ENCODE peak calls at places on chromosomes 5 and 9, in four cellular contexts. F is astrocyte of the cerebellum, M is astrocyte of the spinal cord, R is psoas muscle. U is an unnamed sample.

GRCh38 chr5:52909192-52909591 is 80.0 kb upstream of the ITGA2 start:
- DNase-seq in F (no peak), M (no peak), R (no peak), U (no peak)

GRCh38 chr5:57715296-57715695 is 232.7 kb upstream of the ACTBL2 start:
- DNase-seq in F (no peak), M (no peak), R (no peak), U (no peak)

GRCh38 chr5:120207139-120207538 is 257.0 kb upstream of the PRR16 start:
- DNase-seq in F (no peak), M (peak; percentile 9), R (no peak), U (no peak)

GRCh38 chr9:16514131-16514530 is 356.3 kb downstream of the BNC2 start:
- DNase-seq in F (no peak), M (no peak), R (no peak), U (no peak)

GRCh38 chr9:91179237-91180138 is 182.2 kb downstream of the AUH start:
- DNase-seq in F (no peak), M (peak; percentile 54), R (no peak), U (no peak)

GRCh38 chr9:5909999-5910398 is 19.3 kb downstream of the MLANA start:
- DNase-seq in F (no peak), M (peak; percentile 19), R (no peak), U (no peak)

GRCh38 chr9:133813749-133814585 is 75.8 kb upstream of the SARDH start:
- DNase-seq in F (no peak), M (no peak), R (peak; percentile 75), U (no peak)

GRCh38 chr5:124007675-124008398 is 495.9 kb downstream of the CSNK1G3 start:
- DNase-seq in F (no peak), M (no peak), R (no peak), U (no peak)

GRCh38 chr5:8842906-8843590 is 702.8 kb downstream of the SEMA5A start:
- DNase-seq in F (no peak), M (peak; percentile 23), R (no peak), U (no peak)

GRCh38 chr5:157942595-157942994 is 83.7 kb upstream of the CLINT1 start:
- DNase-seq in F (no peak), M (no peak), R (no peak), U (no peak)

GRCh38 chr5:153147891-153148623 is 342.4 kb upstream of the GRIA1 start:
- DNase-seq in F (peak; percentile 65), M (peak; percentile 66), R (no peak), U (peak; percentile 81)

GRCh38 chr9:113888361-113888760 is 12.3 kb downstream of the ZNF618 start:
- DNase-seq in F (no peak), M (no peak), R (no peak), U (no peak)

GRCh38 chr5:112210430-112211005 is 208.6 kb downstream of the EPB41L4A start:
- DNase-seq in F (peak; percentile 26), M (peak; percentile 46), R (no peak), U (peak; percentile 29)

GRCh38 chr5:42553461-42553860 is 130.2 kb downstream of the GHR start:
- DNase-seq in F (no peak), M (no peak), R (no peak), U (no peak)

DNA sequence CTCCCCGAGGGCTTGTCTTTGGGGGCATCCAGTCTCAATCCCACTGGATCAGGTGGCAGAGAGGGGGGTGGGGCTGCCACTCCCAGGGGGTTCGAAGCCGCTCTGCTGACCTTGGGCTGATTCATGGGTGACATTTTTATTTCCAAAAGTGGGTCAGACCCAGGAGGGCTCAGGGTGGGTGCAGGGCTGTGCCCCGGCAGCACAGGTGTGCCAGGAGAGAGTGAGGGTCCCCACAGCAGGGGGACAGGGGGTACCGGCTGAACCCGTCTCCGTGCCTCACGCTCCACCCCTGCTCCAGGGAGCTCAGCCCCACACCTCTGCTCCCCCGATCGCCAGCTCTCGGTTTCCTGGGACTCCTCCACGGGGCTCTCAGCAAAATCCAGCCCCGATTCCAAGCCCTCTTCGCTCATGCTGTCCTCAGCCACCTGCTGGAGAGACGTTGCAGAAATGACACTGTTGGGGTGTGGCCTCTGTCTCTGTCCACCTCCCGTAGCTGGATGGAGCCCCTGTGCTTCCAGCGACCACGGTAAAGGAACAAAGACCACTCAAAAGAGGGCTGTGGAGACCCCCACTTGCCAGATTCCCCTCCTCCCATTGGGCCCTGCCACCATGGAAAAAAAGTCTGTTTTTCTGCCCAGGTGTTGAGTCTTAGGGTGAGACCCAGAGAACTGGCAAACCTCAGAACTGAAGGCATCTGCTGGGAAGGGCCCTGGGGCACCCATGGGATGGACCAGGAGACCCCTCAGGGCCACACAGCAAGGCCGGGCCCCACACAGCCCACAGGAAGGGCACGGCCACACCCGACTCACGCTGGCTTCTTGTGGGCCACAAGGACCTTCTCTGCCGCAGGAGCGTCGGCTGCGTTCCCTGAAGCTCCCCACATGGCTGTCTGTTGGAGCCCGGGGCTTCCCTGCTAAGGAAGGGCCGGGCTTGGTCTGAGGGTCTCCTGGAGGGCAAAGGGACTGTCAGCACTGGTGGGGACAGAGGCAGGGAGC is 10.6 kb upstream of the QSOX2 start:
- DNase-seq in F (no peak), M (no peak), R (no peak), U (peak; percentile 45)
- TF ChIP-seq CTCF in F (no peak), M (no peak), R (no peak), U (peak; percentile 27)

GRCh38 chr5:141250576-141250975 is 5.4 kb downstream of the PCDHB15 start:
- DNase-seq in F (no peak), M (no peak), R (no peak), U (peak; percentile 77)

GRCh38 chr5:141241496-141241895 is 3.7 kb upstream of the PCDHB15 start:
- DNase-seq in F (no peak), M (no peak), R (no peak), U (no peak)

GRCh38 chr5:141245250-141245717 is at the start of gene PCDHB15:
- DNase-seq in F (no peak), M (no peak), R (no peak), U (peak; percentile 51)
- H3K4me3 ChIP-seq in F (peak within 1 kb of the TSS; percentile 9), M (no peak within 1 kb of the TSS), R (peak within 1 kb of the TSS; percentile 52), U (no peak within 1 kb of the TSS)

DNA sequence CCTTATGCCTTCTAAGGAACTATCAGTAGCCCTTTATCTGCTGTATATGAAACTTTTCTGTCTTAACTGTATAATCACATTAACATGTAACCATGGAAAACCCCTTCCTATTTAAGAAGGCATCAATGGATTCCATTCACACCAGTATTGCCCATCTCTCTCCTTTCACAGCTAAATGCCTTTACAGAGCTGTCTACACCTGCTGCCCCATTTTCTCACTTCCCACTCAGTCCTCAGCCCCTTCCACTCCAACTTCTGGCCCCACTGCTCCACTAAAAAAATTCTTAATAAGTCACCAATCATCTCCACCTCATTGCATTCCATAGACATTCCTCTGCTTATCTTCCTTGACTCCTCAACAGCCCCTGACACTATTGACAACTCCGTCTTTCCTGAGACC is 50.8 kb downstream of the SEC61B start:
- DNase-seq in F (no peak), M (no peak), R (no peak), U (no peak)
- TF ChIP-seq CTCF in F (no peak), M (no peak), R (no peak), U (no peak)

DNA sequence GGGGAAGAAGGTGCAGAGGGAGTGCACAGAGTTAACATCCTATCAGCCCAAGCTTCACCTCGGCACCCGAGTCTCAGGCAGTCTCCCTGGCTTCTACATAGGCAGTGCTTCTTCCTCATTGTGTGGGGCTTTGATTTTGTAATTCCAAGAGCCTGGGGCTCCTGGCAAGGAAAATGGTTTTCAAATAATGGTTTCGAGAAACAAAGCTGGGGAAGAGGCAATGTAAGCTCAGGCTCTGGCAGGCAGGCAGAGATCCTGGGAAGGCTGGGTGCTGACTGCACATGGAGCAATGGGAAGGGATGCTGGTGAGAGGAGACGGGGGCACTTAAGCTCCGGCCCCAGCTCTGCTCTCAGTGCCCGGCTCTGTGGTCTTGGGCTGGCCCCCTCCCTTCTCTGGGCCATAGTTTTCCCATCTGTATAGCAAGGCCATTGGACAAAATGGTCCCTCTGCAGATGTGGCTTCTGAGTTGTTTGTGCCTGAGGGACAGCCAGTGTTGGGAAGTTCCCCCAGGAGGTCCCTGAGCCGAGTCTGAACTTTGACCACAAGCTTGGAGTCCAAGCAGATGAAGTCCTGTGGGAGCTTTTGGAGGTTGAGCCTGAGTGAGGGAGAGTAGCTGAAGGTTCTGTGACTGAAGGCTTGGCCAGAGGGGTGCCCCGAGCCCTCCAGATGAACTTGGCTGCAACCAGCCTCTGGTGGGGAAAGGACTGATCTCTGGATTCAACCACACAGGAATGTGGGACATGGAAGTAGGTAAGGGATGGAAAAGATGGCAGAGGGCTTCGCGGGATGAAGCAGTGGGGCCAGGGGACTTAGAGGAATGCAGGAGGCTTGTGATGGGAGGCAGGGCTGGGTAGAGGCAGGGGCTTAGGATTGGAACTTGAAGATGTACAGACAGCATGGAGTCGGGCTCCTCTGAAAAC is 28.5 kb upstream of the IL17B start:
- DNase-seq in F (no peak), M (no peak), R (no peak), U (no peak)
- H3K4me3 ChIP-seq in F (peak overlapping the region; percentile 40), M (peak overlapping the region; percentile 56), R (peak overlapping the region; percentile 59), U (no peak overlapping the region)

GRCh38 chr5:94618493-94619328 is at the start of the genes KIAA0825 and SLF1:
- DNase-seq in F (peak; percentile 75), M (peak; percentile 92), R (peak; percentile 87), U (peak; percentile 93)

GRCh38 chr5:94614156-94614805 is 4.1 kb downstream of the KIAA0825 start:
- DNase-seq in F (no peak), M (no peak), R (no peak), U (no peak)

GRCh38 chr5:94615843-94616242 is 2.6 kb downstream of the KIAA0825 start:
- DNase-seq in F (no peak), M (no peak), R (no peak), U (no peak)

GRCh38 chr5:94618029-94618492 is 343 bp downstream of the KIAA0825 start:
- DNase-seq in F (no peak), M (peak; percentile 69), R (peak; percentile 47), U (peak; percentile 66)

GRCh38 chr5:94613583-94613982 is 4.8 kb downstream of the KIAA0825 start:
- DNase-seq in F (no peak), M (peak; percentile 19), R (no peak), U (peak; percentile 41)
- TF ChIP-seq CTCF in F (peak; percentile 26), M (peak; percentile 5), R (no peak), U (peak; percentile 51)

DNA sequence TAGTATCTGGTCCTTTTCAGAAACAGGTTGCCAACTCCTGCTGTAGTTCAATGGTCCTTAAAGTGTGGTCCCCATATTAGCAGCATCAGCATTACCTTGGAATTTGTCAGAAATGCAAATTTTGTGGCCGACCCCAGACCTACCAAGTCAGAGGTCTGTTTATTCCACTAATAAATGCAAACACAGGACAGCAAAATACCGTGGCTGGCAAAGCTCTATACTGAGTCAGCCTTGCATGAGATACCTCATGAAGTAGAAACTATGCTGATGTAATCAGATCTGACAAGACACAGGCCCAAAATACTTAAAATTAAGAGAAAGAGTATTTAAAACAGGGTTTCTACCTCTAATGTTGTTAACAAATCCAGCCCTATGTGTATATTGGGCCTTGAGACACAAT is 3.0 kb downstream of the GOLM1 start:
- DNase-seq in F (no peak), M (peak; percentile 52), R (no peak), U (no peak)
- H3K4me3 ChIP-seq in F (no peak overlapping the region), M (no peak overlapping the region), R (no peak overlapping the region), U (no peak overlapping the region)

DNA sequence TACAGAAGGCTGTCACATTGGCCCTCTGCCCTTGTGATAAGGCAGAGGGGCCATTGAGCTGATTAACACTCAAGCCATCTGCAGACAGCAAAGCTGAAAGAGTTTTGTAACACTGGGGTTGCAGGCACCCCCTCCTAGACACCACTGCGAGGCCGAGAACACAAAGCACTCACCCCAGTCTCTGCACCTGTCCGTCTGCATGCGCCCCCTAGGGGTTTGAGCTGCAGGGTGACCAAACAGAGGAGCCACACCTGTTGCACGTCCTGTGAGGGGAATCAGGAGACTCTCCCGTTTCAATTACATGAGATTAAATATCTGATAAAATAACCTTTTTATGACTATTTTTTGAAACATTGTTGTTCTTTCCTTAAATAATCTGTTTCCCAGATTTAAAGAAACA is 1180.4 kb downstream of the CDH9 start:
- DNase-seq in F (no peak), M (no peak), R (no peak), U (peak; percentile 1)
- TF ChIP-seq CTCF in F (no peak), M (no peak), R (no peak), U (peak; percentile 37)

GRCh38 chr9:128902351-128903078 is 18.3 kb upstream of the PHYHD1 start:
- DNase-seq in F (no peak), M (no peak), R (no peak), U (no peak)
- H3K4me3 ChIP-seq in F (no peak overlapping the region), M (no peak overlapping the region), R (no peak overlapping the region), U (no peak overlapping the region)